ENCODE peak calls at places on chromosome 1, in four cellular contexts. X is hepatocyte, D is fibroblast of lung, G is PC-3. F is an unnamed sample.

GRCh38 chr1:46062651-46063319 is 69.6 kb downstream of the PIK3R3 start:
- DNase-seq in X (peak), D (peak), G (no peak), F (no peak)

GRCh38 chr1:33548721-33549120 is 76.3 kb downstream of the ZSCAN20 start:
- DNase-seq in X (peak), D (no peak), G (no peak), F (no peak)

GRCh38 chr1:229714964-229715603 is 89.0 kb downstream of the URB2 start:
- DNase-seq in X (no peak), D (no peak), G (peak), F (no peak)

GRCh38 chr1:169741666-169742394 is 8.0 kb upstream of the SELE start:
- DNase-seq in X (peak), D (peak), G (no peak), F (peak)

GRCh38 chr1:179353546-179353945 is 12.2 kb upstream of the AXDND1 start:
- DNase-seq in X (peak), D (peak), G (no peak), F (peak)

GRCh38 chr1:118074101-118074500 is 110.9 kb downstream of the SPAG17 start:
- DNase-seq in X (no peak), D (no peak), G (no peak), F (peak)

GRCh38 chr1:66527688-66528087 is 6.3 kb upstream of the SGIP1 start:
- DNase-seq in X (no peak), D (peak), G (no peak), F (peak)

GRCh38 chr1:184633785-184634184 is 120.9 kb downstream of the EDEM3 start:
- DNase-seq in X (no peak), D (no peak), G (no peak), F (no peak)

GRCh38 chr1:158140871-158141270 is 39.8 kb upstream of the CD1D start:
- DNase-seq in X (no peak), D (no peak), G (no peak), F (no peak)

GRCh38 chr1:62836856-62837540 is 53.1 kb downstream of the ATG4C start:
- DNase-seq in X (no peak), D (no peak), G (no peak), F (no peak)

GRCh38 chr1:154557939-154558609 is 388 bp downstream of the UBE2Q1 start:
- DNase-seq in X (peak), D (no peak), G (no peak), F (no peak)

GRCh38 chr1:241356519-241357365 is at the start of gene RGS7:
- DNase-seq in X (peak), D (peak), G (no peak), F (peak)

GRCh38 chr1:240337795-240338194 is 246.1 kb downstream of the FMN2 start:
- DNase-seq in X (peak), D (peak), G (no peak), F (peak)

GRCh38 chr1:56627636-56628039 is 17.5 kb upstream of the PRKAA2 start:
- DNase-seq in X (no peak), D (peak), G (peak), F (no peak)

GRCh38 chr1:199855580-199855979 is 171.9 kb upstream of the NR5A2 start:
- DNase-seq in X (no peak), D (peak), G (peak), F (peak)

GRCh38 chr1:18091660-18092446 is 15.7 kb upstream of the IGSF21 start:
- DNase-seq in X (no peak), D (peak), G (peak), F (peak)

GRCh38 chr1:91851130-91852010 is 34.6 kb downstream of the TGFBR3 start:
- DNase-seq in X (peak), D (peak), G (peak), F (peak)

GRCh38 chr1:108816049-108816882 is 40.6 kb downstream of the AKNAD1 start:
- DNase-seq in X (peak), D (peak), G (peak), F (peak)

GRCh38 chr1:234573711-234574299 is 36.2 kb downstream of the IRF2BP2 start:
- DNase-seq in X (no peak), D (peak), G (no peak), F (no peak)

GRCh38 chr1:117886101-117886795 is 43.2 kb downstream of the GDAP2 start:
- DNase-seq in X (no peak), D (peak), G (no peak), F (peak)

GRCh38 chr1:209768354-209768774 is 12.5 kb downstream of the TRAF3IP3 start:
- DNase-seq in X (no peak), D (no peak), G (no peak), F (no peak)

GRCh38 chr1:25615563-25616079 is 970 bp upstream of the MAN1C1 start:
- DNase-seq in X (no peak), D (peak), G (no peak), F (no peak)

GRCh38 chr1:222926566-222926965 is 111.7 kb downstream of the DISP1 start:
- DNase-seq in X (no peak), D (peak), G (peak), F (peak)

GRCh38 chr1:157419845-157420542 is 132.3 kb downstream of the FCRL5 start:
- DNase-seq in X (no peak), D (no peak), G (no peak), F (no peak)

GRCh38 chr1:201459052-201459451 is 9.9 kb downstream of the PHLDA3 start:
- DNase-seq in X (no peak), D (no peak), G (no peak), F (no peak)
- H3K27ac ChIP-seq in X (no peak), D (no peak), G (no peak), F (no peak)

GRCh38 chr1:143653403-143653802 is 318.4 kb downstream of the FAM72C start:
- DNase-seq in X (no peak), D (no peak), G (no peak), F (no peak)
- TF ChIP-seq EZH2 in X (no peak), D (no peak), G (no peak), F (no peak)

GRCh38 chr1:75673885-75674284 is 50.6 kb upstream of the ACADM start:
- DNase-seq in X (no peak), D (no peak), G (no peak), F (no peak)

GRCh38 chr1:75671708-75672107 is 52.8 kb upstream of the ACADM start:
- DNase-seq in X (no peak), D (no peak), G (no peak), F (no peak)

GRCh38 chr1:75673399-75673798 is 51.1 kb upstream of the ACADM start:
- DNase-seq in X (no peak), D (no peak), G (no peak), F (no peak)

GRCh38 chr1:75672108-75672507 is 52.4 kb upstream of the ACADM start:
- DNase-seq in X (no peak), D (no peak), G (no peak), F (no peak)

DNA sequence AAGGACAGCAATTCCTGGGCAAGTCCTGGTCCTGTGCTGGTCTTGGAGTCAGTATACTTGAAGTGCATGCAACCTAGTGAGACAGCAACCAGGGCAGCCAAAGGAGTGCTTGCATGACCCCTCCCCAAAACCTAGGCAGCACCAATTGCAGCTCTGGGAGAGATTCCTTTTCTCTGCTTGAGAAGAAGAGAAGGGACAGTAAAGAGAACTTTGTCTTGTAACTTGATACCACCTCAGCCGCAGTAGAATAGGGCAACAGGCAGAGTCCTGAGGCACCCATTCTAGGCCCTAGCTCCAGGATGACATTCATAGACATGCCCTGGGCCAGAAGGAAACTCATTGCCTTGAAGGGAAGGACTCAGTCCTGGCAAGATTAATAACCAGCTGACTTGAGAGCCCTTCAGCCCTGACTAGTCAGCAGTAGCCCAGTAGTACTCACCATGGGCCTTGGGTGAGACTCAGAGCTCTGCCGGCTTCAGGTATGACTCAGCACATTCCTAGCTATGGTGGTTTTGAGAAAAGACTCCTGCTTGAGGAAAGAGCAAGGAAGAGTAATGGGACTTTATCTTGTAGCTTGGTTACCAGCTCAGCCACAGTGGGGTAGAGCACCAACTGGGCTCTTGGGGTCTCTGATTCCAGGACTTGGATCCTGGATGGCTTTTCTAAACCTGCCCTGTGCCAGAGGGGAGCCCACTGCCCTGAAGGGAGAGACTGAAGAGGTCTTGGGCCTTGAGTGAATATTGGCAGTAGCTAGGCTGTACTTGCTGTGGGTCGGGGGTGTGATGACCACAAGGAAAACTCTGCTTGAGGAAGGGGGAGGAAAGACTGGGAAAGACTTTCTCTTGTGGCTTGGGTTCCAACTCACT is 51.7 kb upstream of the ACADM start:
- DNase-seq in X (peak), D (peak), G (peak), F (peak)
- H3K27ac ChIP-seq in X (no peak), D (no peak), G (peak), F (no peak)

DNA sequence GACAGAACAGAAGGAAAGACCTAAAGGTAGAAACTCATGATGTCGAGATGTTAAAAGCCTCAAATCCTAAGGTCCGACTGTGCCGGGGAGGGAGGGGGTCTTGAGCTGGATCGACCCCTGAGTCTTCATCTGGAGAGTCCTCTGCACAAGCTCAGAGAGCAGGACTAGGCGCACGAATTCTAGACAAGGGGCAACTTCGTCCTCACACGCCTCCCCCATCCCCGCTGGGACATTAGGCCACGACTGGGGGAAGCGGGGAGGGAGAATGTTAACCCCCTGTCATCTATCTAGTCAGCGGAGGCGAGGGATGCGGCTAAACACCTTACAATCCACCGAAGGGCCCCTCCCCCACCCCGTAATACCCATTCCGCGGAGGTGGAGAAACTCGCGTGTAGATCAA is 94.7 kb downstream of the PRKAB2 start:
- DNase-seq in X (no peak), D (no peak), G (no peak), F (no peak)
- TF ChIP-seq EZH2 in X (no peak), D (no peak), G (no peak), F (no peak)

GRCh38 chr1:27007909-27008582 is 4.6 kb downstream of the TENT5B start:
- DNase-seq in X (peak), D (no peak), G (peak), F (no peak)
- H3K27ac ChIP-seq in X (peak), D (no peak), G (peak), F (no peak)

GRCh38 chr1:110606784-110607662 is 865 bp upstream of the KCNA2 start:
- DNase-seq in X (peak), D (no peak), G (no peak), F (no peak)
- TF ChIP-seq EZH2 in X (peak), D (peak), G (peak), F (peak)

DNA sequence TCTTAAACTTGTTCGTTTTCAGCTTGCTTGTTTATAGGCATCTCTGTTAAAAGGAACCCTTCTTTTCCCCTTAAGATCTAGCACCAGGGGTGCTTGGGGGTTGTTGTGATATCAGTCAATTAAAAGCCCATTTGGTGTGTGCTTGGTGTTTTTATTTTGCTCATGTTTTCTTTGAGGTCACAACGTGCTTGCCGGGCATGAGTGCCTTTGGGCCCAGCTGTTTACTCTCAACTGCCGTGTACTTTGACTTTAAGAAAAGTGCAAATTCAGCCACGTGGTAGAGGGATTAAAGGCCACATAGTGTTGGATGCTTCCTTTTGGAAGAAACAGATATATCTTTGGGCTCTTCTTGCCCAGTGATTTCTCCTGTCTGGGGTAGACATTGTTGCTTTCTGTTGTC is 10.5 kb downstream of the ARID1A start:
- DNase-seq in X (peak), D (no peak), G (no peak), F (no peak)
- H3K27ac ChIP-seq in X (peak), D (peak), G (peak), F (peak)

GRCh38 chr1:11681071-11681771 is at the start of gene MAD2L2:
- DNase-seq in X (peak), D (peak), G (peak), F (peak)
- TF ChIP-seq EZH2 in X (no peak), D (no peak), G (no peak), F (no peak)